ENCODE peak calls at places on chromosomes 11 and 22, in eight cellular contexts. G is AG08396; Q is activated T-cell treated with anti-CD3 and anti-CD28 coated beads, Interleukin-2, amount 50 U/mL, for 72 hours; X is Calu3; S is choroid plexus epithelial cell; U is neural progenitor cell; A is islet precursor cell; N is H54. W is an unnamed sample.
A peak's percentile ranks its signal among the peaks of the same experiment; 100 is the strongest.

GRCh38 chr11:578276-579035 is 2.2 kb downstream of the PHRF1 start:
- DNase-seq in A (no peak), G (no peak), Q (no peak), U (no peak), N (no peak), X (no peak), S (no peak), W (no peak)

GRCh38 chr22:45224988-45225731 is 15.5 kb downstream of the KIAA0930 start:
- DNase-seq in S (no peak), X (no peak), Q (no peak), G (no peak), A (peak; percentile 52), N (no peak), U (no peak), W (no peak)

GRCh38 chr11:70834984-70835560 is 417.3 kb downstream of the SHANK2 start:
- DNase-seq in X (no peak), Q (no peak), U (no peak), S (no peak), G (no peak), A (no peak), N (no peak), W (no peak)

GRCh38 chr11:100738701-100739100 is 51.6 kb downstream of the ARHGAP42 start:
- DNase-seq in S (peak; percentile 21), X (no peak), N (no peak), Q (no peak), G (no peak), U (no peak), A (no peak), W (no peak)

GRCh38 chr11:2741377-2742131 is 41.8 kb upstream of the KCNQ1OT1 start:
- DNase-seq in S (peak; percentile 94), A (peak; percentile 86), U (no peak), Q (no peak), G (peak; percentile 81), N (peak; percentile 91), X (no peak), W (peak; percentile 88)

GRCh38 chr22:44535362-44536095 is 37.5 kb upstream of the RTL6 start:
- DNase-seq in G (no peak), A (no peak), Q (no peak), N (no peak), S (no peak), X (no peak), U (no peak), W (no peak)

GRCh38 chr11:10631761-10632160 is 61.8 kb downstream of the IRAG1 start:
- DNase-seq in S (no peak), U (no peak), Q (no peak), N (no peak), G (no peak), X (no peak), A (peak; percentile 46), W (no peak)

GRCh38 chr11:117836077-117836960 is 11.8 kb upstream of the FXYD2 start:
- DNase-seq in G (no peak), Q (no peak), S (no peak), X (no peak), A (peak; percentile 60), N (no peak), U (no peak), W (no peak)

GRCh38 chr22:21832291-21833290 is 34.9 kb downstream of the MAPK1 start:
- DNase-seq in A (peak; percentile 74), X (no peak), N (no peak), G (no peak), U (no peak), Q (no peak), S (no peak), W (peak; percentile 52)

GRCh38 chr11:32987851-32988250 is 27.8 kb upstream of the DEPDC7 start:
- DNase-seq in N (no peak), A (no peak), U (no peak), X (no peak), Q (no peak), G (no peak), S (no peak), W (no peak)

GRCh38 chr11:86162257-86162656 is 82.3 kb upstream of the EED start:
- DNase-seq in X (no peak), U (no peak), G (peak; percentile 68), Q (no peak), S (peak; percentile 87), A (peak; percentile 91), N (peak; percentile 56), W (peak; percentile 85)

GRCh38 chr22:40567106-40567505 is 69.4 kb downstream of the MRTFA start:
- DNase-seq in U (no peak), A (no peak), N (no peak), Q (no peak), S (peak; percentile 57), X (no peak), G (no peak), W (no peak)

GRCh38 chr11:66282468-66283455 is 4.8 kb downstream of the CNIH2 start:
- DNase-seq in Q (peak; percentile 99), G (peak; percentile 98), S (peak; percentile 97), A (peak; percentile 98), X (peak; percentile 99), U (peak; percentile 100), N (peak; percentile 96), W (peak; percentile 99)

GRCh38 chr11:3123761-3124733 is 41.1 kb downstream of the OSBPL5 start:
- DNase-seq in N (peak; percentile 89), A (peak; percentile 29), X (peak; percentile 49), Q (no peak), S (peak; percentile 90), U (no peak), G (peak; percentile 92), W (peak; percentile 99)

GRCh38 chr11:36619502-36619901 is 21.5 kb upstream of the RAG2 start:
- DNase-seq in A (no peak), G (no peak), S (peak; percentile 10), X (no peak), Q (no peak), N (no peak), U (no peak), W (no peak)

GRCh38 chr11:69552951-69553350 is 71.5 kb downstream of the LINC01488 start:
- DNase-seq in G (no peak), S (no peak), A (peak; percentile 20), U (no peak), N (no peak), Q (no peak), X (no peak), W (no peak)

W was measured in foreskin fibroblast.